ENCODE peak calls at places on chromosomes 16 and 17, in seven cellular contexts. A, W, E, S, F, I and P are unnamed samples.

GRCh38 chr17:62778990-62779681 is 29.0 kb downstream of the MARCHF10 start:
- DNase-seq in A (peak), W (peak), E (peak), S (no peak), F (no peak), I (no peak), P (peak)

GRCh38 chr17:35051579-35052239 is 11.8 kb downstream of the RFFL start:
- DNase-seq in A (no peak), W (no peak), E (no peak), S (no peak), F (no peak), I (no peak), P (no peak)

GRCh38 chr17:41625602-41626001 is 1.2 kb upstream of the KRT17 start:
- DNase-seq in A (no peak), W (no peak), E (no peak), S (no peak), F (no peak), I (peak), P (no peak)

GRCh38 chr17:34465756-34466155 is 102.7 kb upstream of the CCL1 start:
- DNase-seq in A (no peak), W (no peak), E (no peak), S (no peak), F (no peak), I (no peak), P (no peak)

GRCh38 chr17:2852729-2853110 is 56.5 kb downstream of the RAP1GAP2 start:
- DNase-seq in A (no peak), W (no peak), E (no peak), S (no peak), F (no peak), I (no peak), P (no peak)

GRCh38 chr17:19928299-19928698 is 49.3 kb downstream of the AKAP10 start:
- DNase-seq in A (no peak), W (no peak), E (no peak), S (no peak), F (no peak), I (no peak), P (no peak)

GRCh38 chr17:10125761-10126553 is 72.4 kb downstream of the GAS7 start:
- DNase-seq in A (no peak), W (no peak), E (no peak), S (no peak), F (no peak), I (no peak), P (peak)

GRCh38 chr17:17982796-17983195 is 10.1 kb downstream of the DRC3 start:
- DNase-seq in A (no peak), W (no peak), E (peak), S (no peak), F (no peak), I (no peak), P (no peak)

GRCh38 chr17:50798424-50799344 is 31.4 kb upstream of the ANKRD40CL start:
- DNase-seq in A (no peak), W (no peak), E (no peak), S (no peak), F (no peak), I (no peak), P (no peak)

GRCh38 chr16:27181020-27181419 is 22.3 kb upstream of the KDM8 start:
- DNase-seq in A (no peak), W (no peak), E (no peak), S (no peak), F (no peak), I (no peak), P (no peak)

GRCh38 chr16:50802000-50802399 is 60.1 kb downstream of the CYLD start:
- DNase-seq in A (no peak), W (no peak), E (no peak), S (peak), F (no peak), I (no peak), P (no peak)

GRCh38 chr17:57406131-57406980 is 150.0 kb downstream of the MSI2 start:
- DNase-seq in A (no peak), W (peak), E (no peak), S (no peak), F (peak), I (no peak), P (no peak)

GRCh38 chr17:59890720-59891119 is 2.0 kb downstream of the TUBD1 start:
- DNase-seq in A (no peak), W (no peak), E (no peak), S (no peak), F (no peak), I (no peak), P (no peak)

GRCh38 chr16:27625050-27625697 is 75.2 kb downstream of the KATNIP start:
- DNase-seq in A (peak), W (no peak), E (no peak), S (no peak), F (no peak), I (peak), P (no peak)

GRCh38 chr16:26765087-26765486 is 301.6 kb upstream of the C16orf82 start:
- DNase-seq in A (no peak), W (no peak), E (no peak), S (no peak), F (no peak), I (no peak), P (no peak)

GRCh38 chr17:82076785-82077591 is 11.4 kb upstream of the DUS1L start:
- DNase-seq in A (no peak), W (no peak), E (no peak), S (no peak), F (no peak), I (no peak), P (no peak)

GRCh38 chr16:1170076-1170418 is 17.1 kb downstream of the CACNA1H start:
- DNase-seq in A (no peak), W (no peak), E (no peak), S (no peak), F (no peak), I (no peak), P (no peak)

GRCh38 chr17:7294614-7295153 is at the start of gene YBX2:
- DNase-seq in A (peak), W (peak), E (peak), S (no peak), F (peak), I (peak), P (peak)

GRCh38 chr17:45696442-45696841 is 87.7 kb upstream of the CRHR1 start:
- DNase-seq in A (no peak), W (no peak), E (no peak), S (no peak), F (no peak), I (no peak), P (no peak)

GRCh38 chr16:5064915-5065314 is 841 bp downstream of the C16orf89 start:
- DNase-seq in A (peak), W (no peak), E (peak), S (no peak), F (no peak), I (no peak), P (no peak)

GRCh38 chr17:36856921-36857381 is 80.3 kb upstream of the LHX1 start:
- DNase-seq in A (no peak), W (no peak), E (no peak), S (no peak), F (no peak), I (no peak), P (no peak)

GRCh38 chr17:3964203-3965122 is at the start of gene ATP2A3:
- DNase-seq in A (peak), W (no peak), E (peak), S (no peak), F (no peak), I (no peak), P (no peak)

GRCh38 chr17:3963214-3964201 is 729 bp downstream of the ATP2A3 start:
- DNase-seq in A (peak), W (no peak), E (peak), S (no peak), F (no peak), I (no peak), P (no peak)

GRCh38 chr17:3968017-3968416 is 3.8 kb upstream of the ATP2A3 start:
- DNase-seq in A (no peak), W (no peak), E (no peak), S (no peak), F (no peak), I (no peak), P (no peak)

GRCh38 chr17:3966720-3967363 is 2.6 kb upstream of the ATP2A3 start:
- DNase-seq in A (peak), W (no peak), E (peak), S (no peak), F (no peak), I (no peak), P (no peak)

DNA sequence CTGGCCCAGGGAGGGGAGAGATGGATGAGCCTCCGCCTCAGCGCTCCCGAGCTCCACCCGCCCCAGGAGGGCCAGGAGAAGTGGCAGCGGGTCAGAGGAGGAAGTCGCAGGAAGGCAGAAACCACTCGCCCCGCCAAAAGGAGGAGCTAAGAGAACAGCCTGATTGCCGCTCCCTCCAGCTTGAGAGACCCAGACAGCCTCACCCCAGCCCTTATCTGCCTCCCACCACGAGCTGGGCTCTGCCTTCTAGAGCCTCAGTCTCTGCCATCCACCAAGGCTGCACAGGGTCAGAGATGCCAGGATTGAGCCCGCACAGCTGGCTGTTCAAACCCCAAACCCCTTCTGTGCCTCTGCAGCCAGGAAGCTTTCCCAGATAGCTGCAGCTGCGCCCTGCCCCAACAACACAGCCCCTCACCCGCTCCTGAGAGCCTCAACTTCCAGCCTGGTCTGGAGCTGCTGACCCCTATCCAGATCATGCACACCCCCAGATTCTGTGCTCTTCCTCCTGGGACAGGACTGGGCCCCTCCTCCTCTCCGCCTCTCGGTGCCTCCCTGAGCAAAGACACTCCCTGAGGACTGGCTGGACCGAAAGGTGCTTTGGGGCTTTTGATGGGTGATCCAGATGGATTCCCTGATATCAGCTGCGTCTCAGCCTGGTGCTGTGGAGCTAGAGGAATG is 1.0 kb upstream of the ATP2A3 start:
- DNase-seq in A (peak), W (peak), E (peak), S (no peak), F (no peak), I (no peak), P (no peak)
- TF ChIP-seq POLR2A in A (peak), W (no peak), E (no peak), S (no peak), F (no peak), I (no peak), P (no peak)

GRCh38 chr17:48149174-48150106 is 41.9 kb downstream of the SNX11 start:
- DNase-seq in A (no peak), W (no peak), E (no peak), S (no peak), F (no peak), I (no peak), P (no peak)
- H3K27ac ChIP-seq in A (no peak), W (no peak), E (no peak), S (no peak), F (no peak), I (no peak), P (no peak)

DNA sequence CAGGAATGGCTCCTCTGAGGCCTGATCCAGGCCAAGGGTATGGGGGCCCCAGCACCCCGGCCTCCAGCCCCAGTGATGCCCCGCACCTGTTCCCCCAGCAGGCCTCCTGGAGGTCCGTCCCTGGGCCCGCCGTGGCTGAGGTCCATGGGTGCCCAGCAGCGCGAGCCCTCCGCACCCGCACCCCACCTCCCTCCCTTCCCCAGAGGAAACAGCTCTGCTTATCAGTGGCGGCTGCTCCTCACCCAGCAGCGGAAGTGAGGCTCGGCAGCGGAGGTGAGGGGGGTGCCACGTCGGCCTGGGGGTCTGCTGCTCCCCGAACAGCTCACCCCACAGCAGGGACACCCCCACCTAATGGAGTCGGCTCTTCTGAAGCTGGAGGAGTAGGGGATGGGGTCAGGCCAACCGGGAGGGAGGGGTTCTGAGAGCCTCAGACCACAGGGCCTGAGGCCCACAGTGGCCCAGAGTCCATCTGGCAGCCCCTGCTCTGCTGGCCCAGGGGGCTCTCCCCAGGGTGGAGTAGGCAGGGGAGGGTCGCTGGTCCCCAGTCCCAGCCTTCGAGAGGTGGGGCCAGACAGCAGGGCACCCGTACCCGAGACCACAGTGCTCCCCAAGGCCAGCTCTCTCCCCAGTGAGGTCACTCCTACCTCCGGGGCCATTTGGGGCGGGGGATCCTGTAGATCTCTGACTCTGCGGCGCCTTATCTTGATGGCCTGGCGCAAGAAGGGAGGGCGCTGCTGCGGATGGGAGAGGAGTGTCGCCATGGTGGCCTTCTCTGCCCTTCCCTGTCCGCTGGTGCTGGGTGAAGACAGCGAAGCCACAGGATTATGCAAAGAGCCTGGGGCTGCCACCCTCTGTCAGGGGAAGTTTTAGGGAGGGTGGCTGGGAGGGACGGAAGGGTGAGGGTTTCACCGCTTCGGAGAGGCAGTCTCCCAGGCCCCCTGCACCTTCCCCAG is at the start of gene UNC13D:
- DNase-seq in A (peak), W (peak), E (peak), S (no peak), F (no peak), I (peak), P (no peak)
- TF ChIP-seq POLR2A in A (peak), W (no peak), E (no peak), S (no peak), F (no peak), I (no peak), P (no peak)

GRCh38 chr16:53031323-53031942 is 21.3 kb downstream of the CHD9NB start:
- DNase-seq in A (no peak), W (no peak), E (no peak), S (no peak), F (no peak), I (no peak), P (no peak)
- H3K27ac ChIP-seq in A (peak), W (no peak), E (no peak), S (no peak), F (no peak), I (no peak), P (no peak)

DNA sequence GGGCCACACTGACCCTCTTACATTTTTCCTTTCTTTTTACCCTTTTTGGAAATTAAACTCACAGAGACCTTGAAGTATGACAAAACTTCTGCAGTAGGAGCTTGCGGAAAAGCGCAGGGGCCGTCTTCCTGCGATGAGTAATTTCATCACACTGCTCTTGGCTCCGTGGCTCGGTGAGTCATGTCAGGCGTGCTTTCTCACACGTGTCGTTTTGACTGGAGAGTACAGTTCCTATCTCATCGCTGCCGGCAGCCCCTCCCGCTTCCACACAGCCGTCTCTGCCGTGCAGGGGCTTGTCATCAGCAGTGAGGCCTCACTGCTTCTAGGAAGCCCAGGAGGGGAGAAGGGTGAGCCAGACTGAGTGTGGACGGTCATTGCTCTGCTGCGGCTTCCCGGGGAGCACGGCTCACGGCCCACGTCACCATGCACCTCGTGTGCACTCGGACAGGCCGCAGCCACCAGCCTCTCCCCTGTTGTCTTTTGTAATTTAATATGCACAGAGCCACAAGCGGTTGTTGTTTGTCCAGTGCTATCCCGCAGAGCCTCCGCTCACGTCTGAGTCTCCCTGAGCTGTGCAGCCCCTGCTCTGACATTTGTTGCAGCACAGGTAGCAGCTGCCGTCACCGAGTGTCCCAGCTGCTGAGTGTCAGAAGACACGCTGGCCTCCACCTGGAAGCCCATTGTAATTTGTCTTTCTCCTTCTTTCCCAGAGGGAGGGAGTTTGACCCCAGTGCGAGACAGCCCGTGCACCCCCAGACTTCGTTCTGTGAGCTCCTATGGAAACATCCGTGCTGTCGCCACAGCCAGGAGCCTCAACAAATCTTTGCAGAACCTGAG is 99.4 kb upstream of the CHMP6 start:
- DNase-seq in A (peak), W (peak), E (no peak), S (peak), F (no peak), I (peak), P (peak)
- TF ChIP-seq POLR2A in A (no peak), W (no peak), E (no peak), S (no peak), F (no peak), I (no peak), P (no peak)

DNA sequence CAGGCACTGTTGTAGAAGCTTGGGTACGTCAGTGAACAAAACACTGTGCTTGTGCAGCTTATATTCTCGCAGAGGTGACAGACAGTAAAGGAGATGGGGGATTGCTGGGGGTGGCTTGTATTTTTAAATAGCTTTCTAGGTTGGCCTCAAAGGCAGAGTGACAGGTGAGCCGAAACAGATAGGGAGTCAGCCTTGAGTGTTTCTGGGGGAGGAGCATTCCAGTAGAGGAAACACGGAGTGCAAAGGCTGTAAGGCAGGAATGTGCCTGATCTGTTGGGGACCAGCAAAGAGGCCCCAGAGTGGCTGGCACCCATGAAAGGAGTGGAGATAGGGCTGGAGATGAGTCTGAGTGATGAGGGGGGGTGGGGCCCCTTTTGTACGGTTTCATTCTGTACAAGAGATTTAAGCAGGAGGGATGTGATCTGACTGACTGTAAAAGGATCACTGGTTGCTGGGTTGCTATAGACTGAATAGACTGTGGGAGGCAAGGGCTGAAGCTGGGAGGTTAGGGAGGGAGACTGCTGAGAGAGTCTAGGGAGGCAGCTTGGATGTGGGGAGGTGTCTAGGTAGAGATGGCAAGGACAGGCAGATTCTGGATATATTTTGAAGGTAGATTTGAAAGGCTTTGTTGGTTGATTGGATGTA is 15.2 kb downstream of the NUP93 start:
- DNase-seq in A (no peak), W (peak), E (no peak), S (no peak), F (no peak), I (no peak), P (peak)
- H3K27ac ChIP-seq in A (no peak), W (peak), E (no peak), S (peak), F (peak), I (no peak), P (peak)

GRCh38 chr16:68246671-68247070 is 1.5 kb downstream of the PLA2G15 start:
- DNase-seq in A (no peak), W (no peak), E (no peak), S (no peak), F (no peak), I (peak), P (no peak)

GRCh38 chr16:68242926-68243858 is 2.0 kb upstream of the PLA2G15 start:
- DNase-seq in A (no peak), W (no peak), E (no peak), S (no peak), F (no peak), I (no peak), P (no peak)

GRCh38 chr16:68246121-68246520 is 948 bp downstream of the PLA2G15 start:
- DNase-seq in A (no peak), W (no peak), E (no peak), S (no peak), F (no peak), I (no peak), P (no peak)

GRCh38 chr16:68244481-68244902 is 681 bp upstream of the PLA2G15 start:
- DNase-seq in A (no peak), W (no peak), E (no peak), S (no peak), F (no peak), I (no peak), P (no peak)

GRCh38 chr16:68244903-68245853 is at the start of gene PLA2G15:
- DNase-seq in A (peak), W (peak), E (peak), S (peak), F (peak), I (peak), P (peak)
- TF ChIP-seq POLR2A in A (peak), W (no peak), E (no peak), S (peak), F (peak), I (no peak), P (peak)

GRCh38 chr17:338442-339192 is 14.0 kb downstream of the RPH3AL start:
- DNase-seq in A (peak), W (peak), E (peak), S (no peak), F (no peak), I (peak), P (no peak)
- H3K27ac ChIP-seq in A (no peak), W (peak), E (peak), S (no peak), F (peak), I (no peak), P (no peak)